ENCODE peak calls at places on chromosomes 16 and 17, in four cellular contexts. Q is heart left ventricle, G is cardiac muscle cell, S is stomach. E is an unnamed sample.

GRCh38 chr17:81030726-81031570 is 4.0 kb upstream of the BAIAP2 start:
- DNase-seq in S (no peak), G (peak), Q (peak), E (no peak)

GRCh38 chr16:68130520-68130919 is 45.4 kb downstream of the NFATC3 start:
- DNase-seq in Q (no peak), S (no peak), G (no peak), E (no peak)

GRCh38 chr17:9669551-9670008 is 24.3 kb downstream of the USP43 start:
- DNase-seq in Q (no peak), S (peak), G (no peak), E (no peak)

GRCh38 chr17:41750866-41751265 is 16.4 kb upstream of the HAP1 start:
- DNase-seq in S (no peak), Q (no peak), G (no peak), E (no peak)

GRCh38 chr16:11328172-11329079 is 16.8 kb upstream of the RMI2 start:
- DNase-seq in Q (peak), S (peak), G (peak), E (peak)

GRCh38 chr17:66255112-66255511 is 25.9 kb upstream of the APOH start:
- DNase-seq in S (no peak), Q (no peak), G (peak), E (no peak)

GRCh38 chr16:56470232-56470631 is 18.9 kb downstream of the OGFOD1 start:
- DNase-seq in S (no peak), Q (no peak), G (no peak), E (no peak)

GRCh38 chr17:74872313-74873035 is at the start of gene FDXR:
- DNase-seq in S (no peak), Q (no peak), G (no peak), E (no peak)

GRCh38 chr16:30166202-30166902 is 17.1 kb upstream of the CORO1A start:
- DNase-seq in S (no peak), G (no peak), Q (no peak), E (no peak)

GRCh38 chr17:44354582-44355309 is 8.9 kb downstream of the FAM171A2 start:
- DNase-seq in S (no peak), Q (no peak), G (peak), E (no peak)

GRCh38 chr16:87160752-87161337 is 156.3 kb downstream of the C16orf95 start:
- DNase-seq in Q (no peak), S (no peak), G (peak), E (no peak)

GRCh38 chr17:81403040-81403467 is 7.8 kb downstream of the BAHCC1 start:
- DNase-seq in G (no peak), Q (no peak), S (no peak), E (no peak)

GRCh38 chr16:58506241-58507194 is 6.6 kb downstream of the NDRG4 start:
- DNase-seq in G (no peak), Q (no peak), S (peak), E (no peak)

GRCh38 chr17:30477083-30477757 is at the start of gene GOSR1:
- DNase-seq in S (peak), G (peak), Q (peak), E (peak)

GRCh38 chr17:40075216-40076100 is 12.7 kb downstream of the THRA start:
- DNase-seq in G (peak), S (peak), Q (peak), E (no peak)

GRCh38 chr17:3667366-3668278 is 756 bp downstream of the TAX1BP3 start:
- DNase-seq in G (peak), S (peak), Q (peak), E (peak)

GRCh38 chr17:44187131-44187899 is 543 bp downstream of the TMUB2 start:
- DNase-seq in Q (no peak), G (peak), S (no peak), E (no peak)

GRCh38 chr16:56686758-56687157 is 4.5 kb downstream of the MT1X start:
- DNase-seq in G (no peak), Q (no peak), S (no peak), E (no peak)

GRCh38 chr17:40707720-40708119 is 4.2 kb upstream of the KRT24 start:
- DNase-seq in Q (peak), G (no peak), S (no peak), E (no peak)

GRCh38 chr17:79758260-79758659 is 19.7 kb upstream of the CBX2 start:
- DNase-seq in S (no peak), G (no peak), Q (no peak), E (no peak)

GRCh38 chr17:57442914-57443571 is 186.7 kb downstream of the MSI2 start:
- DNase-seq in S (peak), G (peak), Q (peak), E (no peak)

GRCh38 chr16:46573008-46573833 is 48.0 kb downstream of the SHCBP1 start:
- DNase-seq in G (peak), S (no peak), Q (no peak), E (peak)

GRCh38 chr17:7846765-7847661 is 7.9 kb upstream of the TMEM88 start:
- DNase-seq in S (no peak), G (no peak), Q (no peak), E (no peak)

GRCh38 chr16:74025-74424 is 1.6 kb upstream of the RHBDF1 start:
- DNase-seq in G (no peak), Q (peak), S (no peak), E (no peak)

GRCh38 chr16:19884611-19885455 is at the start of gene GPRC5B:
- DNase-seq in Q (peak), S (peak), G (peak), E (no peak)
- TF ChIP-seq CTCF in Q (peak), S (no peak), G (no peak), E (no peak)

DNA sequence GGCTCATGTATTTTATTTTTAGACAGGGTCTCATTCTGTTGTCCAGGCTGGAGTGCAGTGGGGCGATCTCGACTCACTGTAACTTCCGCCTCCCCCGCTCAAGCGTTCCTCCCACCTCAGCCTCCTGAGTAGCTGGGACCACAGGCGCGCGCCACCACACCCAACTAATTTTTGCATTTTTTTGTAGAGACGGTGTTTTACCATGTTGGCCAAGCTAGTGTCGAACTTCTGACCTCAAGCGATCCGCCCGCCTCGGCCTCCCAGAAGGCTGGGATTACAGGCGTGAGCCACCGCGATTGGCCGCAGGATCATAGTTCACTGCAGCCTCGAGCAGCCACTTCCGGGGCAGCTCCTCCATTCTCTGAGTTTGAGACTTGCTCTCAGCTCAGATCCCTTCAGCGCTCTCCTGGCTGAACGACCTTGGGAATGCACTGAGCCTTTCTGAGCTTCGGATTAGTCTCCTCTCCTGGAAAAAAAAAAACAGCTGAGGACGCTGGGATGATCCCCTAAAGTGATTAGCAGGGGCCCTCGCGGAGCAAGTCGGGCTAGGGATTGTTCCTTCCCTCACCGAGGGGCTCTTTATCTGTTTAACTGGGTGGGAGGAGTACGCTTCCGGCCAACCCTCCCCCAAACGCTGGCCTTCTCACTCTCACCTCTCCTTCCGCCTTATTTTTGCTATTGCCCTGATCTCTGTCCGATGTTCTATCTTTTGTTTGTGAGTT is 1.1 kb upstream of the PKMYT1 start:
- DNase-seq in S (no peak), Q (no peak), G (peak), E (no peak)
- H3K4me3 ChIP-seq in S (peak), Q (peak), G (no peak), E (peak)

DNA sequence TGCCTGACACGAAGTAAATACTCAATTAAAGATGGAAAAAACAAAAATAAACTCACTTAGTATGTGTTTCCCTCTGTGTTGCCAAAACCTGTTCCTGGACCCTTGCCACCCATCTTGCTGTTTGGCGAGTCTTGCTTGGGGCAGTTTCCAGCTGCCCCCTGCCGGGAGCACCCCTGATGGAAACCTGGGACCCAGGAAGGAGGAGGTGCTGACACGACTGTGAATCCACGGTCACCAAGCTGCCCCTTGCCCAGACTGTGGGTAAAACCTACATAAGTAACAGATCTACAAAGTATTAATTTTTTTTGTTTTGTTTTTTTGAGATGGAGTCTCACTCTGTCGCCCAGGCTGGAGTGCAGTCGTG is 50.1 kb upstream of the SIAH1 start:
- DNase-seq in Q (no peak), G (no peak), S (no peak), E (no peak)
- TF ChIP-seq CTCF in Q (no peak), G (no peak), S (no peak), E (no peak)

DNA sequence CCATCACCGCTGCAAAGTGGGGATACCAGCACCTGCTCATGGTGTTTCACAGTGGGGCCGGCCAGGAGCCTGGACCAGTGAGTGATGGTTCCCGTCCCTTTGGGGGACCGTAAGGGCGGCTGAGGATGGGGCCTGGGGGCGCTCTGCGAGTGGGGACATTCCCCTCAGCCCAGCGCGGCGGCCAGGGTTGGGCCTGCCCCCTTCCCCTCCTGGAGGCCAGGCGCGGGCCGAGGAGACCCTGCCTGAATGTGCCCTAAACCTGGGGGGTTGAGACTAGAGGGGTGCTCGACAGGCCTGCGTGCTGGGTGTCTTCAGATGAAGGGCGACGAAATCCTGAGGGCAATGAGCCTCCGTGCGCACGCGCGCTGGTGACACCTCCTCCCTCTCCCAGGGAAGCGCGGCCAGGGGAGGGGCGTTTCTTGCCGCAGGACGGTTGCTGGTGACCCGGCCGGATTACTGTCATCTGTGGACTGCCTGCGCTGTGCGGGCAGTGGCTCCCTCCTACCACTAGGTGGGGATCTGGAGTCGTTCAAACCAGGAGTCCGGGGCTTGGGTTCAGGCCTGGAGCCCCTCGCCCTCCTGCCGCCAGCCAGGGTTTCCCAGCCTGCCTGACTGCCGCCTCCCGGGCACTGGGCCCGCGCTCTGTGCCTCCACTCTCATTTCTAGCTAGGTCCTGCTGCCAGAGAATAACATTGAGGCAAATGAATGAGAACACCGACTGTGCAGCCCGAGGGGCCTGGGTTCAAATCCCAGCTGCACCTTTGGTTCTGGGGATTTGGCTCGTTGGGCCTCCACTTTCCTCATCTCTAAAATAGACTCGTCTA is 17.1 kb downstream of the TBX2 start:
- DNase-seq in Q (peak), G (peak), S (peak), E (peak)
- H3K4me3 ChIP-seq in Q (peak), G (peak), S (peak), E (no peak)

GRCh38 chr17:67293251-67294203 is 48.5 kb upstream of the HELZ start:
- DNase-seq in Q (peak), G (peak), S (peak), E (no peak)
- TF ChIP-seq CTCF in Q (peak), G (peak), S (peak), E (peak)

GRCh38 chr16:81450783-81451491 is 6.3 kb downstream of the CMIP start:
- DNase-seq in S (no peak), G (no peak), Q (no peak), E (no peak)
- H3K4me3 ChIP-seq in S (no peak), G (no peak), Q (no peak), E (no peak)

GRCh38 chr16:54597222-54597621 is 310.6 kb upstream of the IRX3 start:
- DNase-seq in G (no peak), Q (no peak), S (no peak), E (no peak)

GRCh38 chr16:54595636-54596035 is 309.0 kb upstream of the IRX3 start:
- DNase-seq in S (no peak), Q (no peak), G (no peak), E (no peak)

GRCh38 chr16:54591816-54592246 is 305.2 kb upstream of the IRX3 start:
- DNase-seq in G (no peak), Q (no peak), S (no peak), E (no peak)

GRCh38 chr16:54590836-54591235 is 304.2 kb upstream of the IRX3 start:
- DNase-seq in G (no peak), S (no peak), Q (no peak), E (no peak)

GRCh38 chr16:54594646-54595381 is 308.2 kb upstream of the IRX3 start:
- DNase-seq in S (no peak), Q (no peak), G (no peak), E (no peak)
- TF ChIP-seq CTCF in S (no peak), Q (no peak), G (no peak), E (no peak)

GRCh38 chr16:84616515-84616914 is 1.4 kb downstream of the COTL1 start:
- DNase-seq in G (no peak), Q (no peak), S (no peak), E (no peak)

GRCh38 chr16:84613408-84614071 is 4.3 kb downstream of the COTL1 start:
- DNase-seq in G (no peak), S (no peak), Q (no peak), E (no peak)

GRCh38 chr16:84614075-84614474 is 3.8 kb downstream of the COTL1 start:
- DNase-seq in Q (no peak), G (peak), S (no peak), E (no peak)

GRCh38 chr16:84617068-84617630 is 729 bp downstream of the COTL1 start:
- DNase-seq in G (no peak), S (peak), Q (no peak), E (no peak)

GRCh38 chr16:84614914-84615813 is 2.7 kb downstream of the COTL1 start:
- DNase-seq in G (no peak), S (no peak), Q (no peak), E (no peak)
- H3K4me3 ChIP-seq in G (no peak), S (peak), Q (no peak), E (peak)

DNA sequence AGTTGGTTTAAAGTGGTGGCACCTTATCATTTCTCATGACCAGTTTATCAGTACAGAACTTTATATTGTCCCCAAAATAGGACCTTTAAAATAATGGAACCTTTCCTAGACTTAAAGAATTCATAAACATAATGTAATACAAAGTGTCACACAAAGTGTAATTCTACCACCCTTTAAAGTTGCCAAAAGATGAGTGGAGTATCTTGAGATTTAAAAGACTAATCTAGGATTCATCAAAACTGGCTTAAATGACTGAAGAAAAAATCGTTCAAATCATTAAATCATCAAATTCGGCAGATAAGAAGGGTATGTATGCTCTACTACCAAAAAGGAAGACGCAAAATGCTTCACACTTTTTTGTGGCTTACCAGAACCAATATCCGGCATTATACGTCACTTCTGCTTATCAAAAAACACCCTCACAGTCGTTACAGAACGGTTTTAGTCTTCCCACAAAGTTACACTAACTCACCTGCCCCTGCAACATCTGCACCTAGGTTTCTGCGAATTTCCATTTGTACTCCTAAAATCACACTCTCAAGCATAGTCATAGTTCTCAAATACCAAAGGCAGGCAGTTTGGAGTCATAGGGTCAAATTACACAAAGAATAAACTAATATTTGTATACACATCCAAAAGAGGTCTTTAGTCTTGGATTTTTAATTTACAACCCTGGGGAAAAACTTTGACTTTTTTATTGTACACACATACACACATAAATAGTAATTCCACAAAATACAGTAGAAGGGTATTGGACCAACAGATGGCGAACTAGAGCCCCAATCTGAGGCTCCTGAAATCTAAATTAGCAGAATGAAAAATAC is 1.4 kb upstream of the KANSL1 start:
- DNase-seq in S (no peak), G (peak), Q (no peak), E (peak)
- TF ChIP-seq CTCF in S (peak), G (peak), Q (peak), E (peak)

DNA sequence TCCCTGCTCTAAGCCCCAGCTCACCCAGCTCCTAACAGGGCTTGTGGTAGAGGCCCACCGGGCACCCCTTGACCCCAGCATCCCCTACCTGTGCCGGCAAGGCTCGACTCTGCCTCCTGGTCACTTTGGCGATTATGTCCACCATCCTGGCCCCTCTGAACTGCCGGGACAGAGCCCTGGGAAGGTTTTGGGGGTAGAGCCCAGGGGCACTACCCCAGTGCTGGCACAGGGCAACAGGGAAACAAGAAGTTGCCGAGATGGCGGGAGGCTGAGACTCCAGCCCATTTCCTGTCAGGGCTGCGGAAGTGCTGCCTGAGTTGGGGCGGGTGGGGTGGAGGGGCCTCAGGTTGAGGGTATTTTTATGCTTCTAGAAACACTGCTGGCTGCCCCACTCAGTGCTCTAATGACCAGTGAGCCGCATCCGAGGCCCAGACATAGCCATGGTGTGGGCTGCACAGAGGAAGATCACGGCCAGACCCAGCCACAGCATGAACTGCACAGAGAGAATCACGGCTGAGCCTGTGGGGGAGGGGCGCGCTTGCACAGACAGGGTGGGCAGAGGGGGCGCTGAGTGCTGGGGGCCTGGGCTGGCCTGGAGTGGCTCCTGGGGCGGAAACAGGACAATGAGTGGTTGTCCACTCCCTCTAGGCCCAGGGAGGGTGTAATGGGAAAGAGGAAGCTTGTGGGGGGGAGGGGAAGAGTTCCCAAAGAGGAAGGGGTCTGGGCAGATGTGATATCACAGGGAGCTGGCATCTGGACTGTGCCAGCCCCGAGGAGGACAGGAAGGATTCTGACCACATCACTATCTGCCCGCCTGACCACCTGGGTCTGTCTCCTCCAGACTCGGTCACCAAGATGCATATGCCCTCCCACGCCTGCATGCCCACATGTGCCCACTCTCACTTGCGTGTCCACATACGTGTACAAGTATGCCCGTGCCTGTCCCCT is 22.3 kb downstream of the ARHGAP27 start:
- DNase-seq in Q (no peak), G (no peak), S (no peak), E (no peak)
- H3K4me3 ChIP-seq in Q (peak), G (no peak), S (peak), E (no peak)